ENCODE peak calls at places on chromosome 11, in five cellular contexts. C, F, Q, W and O are unnamed samples.

GRCh38 chr11:1008001-1008400 is 28.5 kb downstream of the MUC6 start:
- DNase-seq in W (no peak), C (no peak), F (no peak), Q (no peak), O (no peak)

GRCh38 chr11:48040830-48041444 is 60.6 kb downstream of the PTPRJ start:
- DNase-seq in F (no peak), W (no peak), Q (no peak), C (no peak), O (no peak)

GRCh38 chr11:66142370-66143263 is 72.5 kb downstream of the PACS1 start:
- DNase-seq in W (no peak), C (no peak), Q (no peak), F (no peak), O (no peak)

GRCh38 chr11:61378713-61379313 is 13.6 kb upstream of the TMEM216 start:
- DNase-seq in F (no peak), C (no peak), W (no peak), Q (no peak), O (no peak)

GRCh38 chr11:113087716-113088115 is 126.5 kb downstream of the NCAM1 start:
- DNase-seq in C (no peak), W (no peak), F (no peak), Q (no peak), O (no peak)

GRCh38 chr11:15667127-15667725 is 552.5 kb downstream of the INSC start:
- DNase-seq in Q (no peak), C (no peak), W (no peak), F (no peak), O (no peak)

GRCh38 chr11:33052241-33052640 is 12.9 kb downstream of the TCP11L1 start:
- DNase-seq in F (no peak), W (no peak), C (no peak), Q (no peak), O (no peak)

GRCh38 chr11:6812391-6813005 is 13.0 kb upstream of the OR6A2 start:
- DNase-seq in F (no peak), C (peak), Q (no peak), W (peak), O (peak)

GRCh38 chr11:34468209-34468841 is 29.6 kb downstream of the CAT start:
- DNase-seq in W (no peak), F (no peak), C (no peak), Q (no peak), O (peak)

GRCh38 chr11:41245704-41246398 is 213.6 kb downstream of the LRRC4C start:
- DNase-seq in W (no peak), Q (no peak), F (peak), C (no peak), O (no peak)

GRCh38 chr11:79273781-79274180 is 167.0 kb downstream of the TENM4 start:
- DNase-seq in W (no peak), F (no peak), C (no peak), Q (no peak), O (no peak)

GRCh38 chr11:45895553-45896259 is 10.3 kb downstream of the MAPK8IP1 start:
- DNase-seq in W (peak), C (no peak), Q (no peak), F (no peak), O (no peak)

GRCh38 chr11:68312780-68313573 is 586 bp downstream of the LRP5 start:
- DNase-seq in Q (no peak), W (peak), F (no peak), C (no peak), O (peak)

GRCh38 chr11:24082241-24082640 is 414.6 kb upstream of the LUZP2 start:
- DNase-seq in C (no peak), F (no peak), W (no peak), Q (no peak), O (no peak)

GRCh38 chr11:118306556-118306955 is 2.0 kb downstream of the CD3E start:
- DNase-seq in C (no peak), Q (no peak), F (no peak), W (no peak), O (no peak)

GRCh38 chr11:2271077-2271326 is 614 bp upstream of the ASCL2 start:
- DNase-seq in W (no peak), F (no peak), C (peak), Q (no peak), O (no peak)

GRCh38 chr11:58811499-58811898 is 33.0 kb downstream of the GLYATL2 start:
- DNase-seq in W (no peak), C (no peak), Q (no peak), F (no peak), O (no peak)

GRCh38 chr11:70353900-70354568 is 44.3 kb upstream of the CTTN start:
- DNase-seq in C (no peak), Q (no peak), W (no peak), F (no peak), O (no peak)

GRCh38 chr11:70594031-70594430 is 195.7 kb downstream of the CTTN start:
- DNase-seq in F (no peak), W (no peak), Q (no peak), C (no peak), O (no peak)

GRCh38 chr11:67314218-67314617 is 10.9 kb downstream of the SSH3 start:
- DNase-seq in F (no peak), C (no peak), Q (no peak), W (no peak), O (no peak)

GRCh38 chr11:47160753-47161133 is 15.9 kb downstream of the ARFGAP2 start:
- DNase-seq in C (no peak), W (no peak), Q (no peak), F (no peak), O (no peak)

GRCh38 chr11:128598755-128599154 is 11.4 kb upstream of the ETS1 start:
- DNase-seq in Q (no peak), C (no peak), W (no peak), F (no peak), O (no peak)

GRCh38 chr11:47001666-47002285 is 65.2 kb downstream of the CSTPP1 start:
- DNase-seq in F (no peak), W (no peak), C (no peak), Q (no peak), O (no peak)

GRCh38 chr11:15327786-15328231 is 213.1 kb downstream of the INSC start:
- DNase-seq in Q (peak), F (no peak), W (peak), C (no peak), O (no peak)